ENCODE peak calls at places on chromosome 9, in four cellular contexts. H, U, Y and N are unnamed samples.

GRCh38 chr9:37511006-37511714 is 25.4 kb downstream of the POLR1E start:
- DNase-seq in H (no peak), U (peak; percentile 22), Y (no peak), N (no peak)

GRCh38 chr9:34550681-34551270 is 28.0 kb upstream of the ENHO start:
- DNase-seq in H (no peak), U (no peak), Y (no peak), N (no peak)

GRCh38 chr9:129208191-129209091 is 30.4 kb upstream of the IER5L start:
- DNase-seq in H (no peak), U (no peak), Y (peak; percentile 59), N (no peak)

GRCh38 chr9:133771486-133772482 is 33.6 kb upstream of the SARDH start:
- DNase-seq in H (no peak), U (no peak), Y (no peak), N (no peak)

GRCh38 chr9:5626727-5627634 is 1.9 kb upstream of the RIC1 start:
- DNase-seq in H (peak; percentile 32), U (peak; percentile 70), Y (peak; percentile 74), N (peak; percentile 79)

GRCh38 chr9:111952559-111952958 is 55.9 kb downstream of the UGCG start:
- DNase-seq in H (no peak), U (peak; percentile 90), Y (no peak), N (peak; percentile 63)

GRCh38 chr9:129567842-129568559 is 52.9 kb downstream of the C9orf50 start:
- DNase-seq in H (no peak), U (peak; percentile 90), Y (no peak), N (no peak)

GRCh38 chr9:130913599-130914416 is 17.2 kb upstream of the QRFP start:
- DNase-seq in H (no peak), U (no peak), Y (no peak), N (no peak)

GRCh38 chr9:29214162-29214520 is 1640.9 kb upstream of the C9orf72 start:
- DNase-seq in H (no peak), U (no peak), Y (no peak), N (no peak)

GRCh38 chr9:13436591-13436990 is 157.1 kb upstream of the MPDZ start:
- DNase-seq in H (no peak), U (no peak), Y (no peak), N (no peak)

GRCh38 chr9:124260769-124261603 is 3.2 kb downstream of the NEK6 start:
- DNase-seq in H (no peak), U (peak; percentile 74), Y (no peak), N (peak; percentile 76)

GRCh38 chr9:78549711-78550110 is 252.8 kb downstream of the PSAT1 start:
- DNase-seq in H (no peak), U (peak; percentile 12), Y (no peak), N (no peak)

GRCh38 chr9:93139365-93140182 is 5.5 kb upstream of the NINJ1 start:
- DNase-seq in H (no peak), U (no peak), Y (no peak), N (no peak)

GRCh38 chr9:134367061-134367460 is 40.8 kb downstream of the RXRA start:
- DNase-seq in H (no peak), U (no peak), Y (no peak), N (no peak)

GRCh38 chr9:113998529-113999255 is 79.4 kb downstream of the AMBP start:
- DNase-seq in H (no peak), U (peak; percentile 11), Y (no peak), N (no peak)

GRCh38 chr9:73701415-73702057 is 549.9 kb downstream of the ANXA1 start:
- DNase-seq in H (no peak), U (no peak), Y (no peak), N (no peak)

GRCh38 chr9:133955821-133956411 is 36.2 kb downstream of the VAV2 start:
- DNase-seq in H (no peak), U (no peak), Y (no peak), N (peak; percentile 49)

GRCh38 chr9:4315582-4316215 is 15.8 kb upstream of the GLIS3 start:
- DNase-seq in H (peak; percentile 79), U (peak; percentile 76), Y (peak; percentile 72), N (peak; percentile 48)

GRCh38 chr9:112283854-112284253 is 49.6 kb downstream of the PTBP3 start:
- DNase-seq in H (no peak), U (no peak), Y (no peak), N (no peak)

GRCh38 chr9:133199648-133200321 is 9.3 kb downstream of the OBP2B start:
- DNase-seq in H (peak; percentile 36), U (no peak), Y (peak; percentile 52), N (no peak)

GRCh38 chr9:73869261-73869660 is 627.9 kb upstream of the RORB start:
- DNase-seq in H (no peak), U (no peak), Y (no peak), N (no peak)

GRCh38 chr9:3541206-3541605 is 15.4 kb upstream of the RFX3 start:
- DNase-seq in H (no peak), U (no peak), Y (no peak), N (no peak)

GRCh38 chr9:4510546-4511322 is 20.5 kb downstream of the SLC1A1 start:
- DNase-seq in H (no peak), U (no peak), Y (no peak), N (no peak)